ENCODE peak calls at places on chromosomes 1 and 21, in nine cellular contexts. L is left ventricle myocardium inferior; P is stimulated activated CD4-positive, alpha-beta T cell treated with anti-CD3 and anti-CD28 coated beads, Interleukin-1b, Interleukin-23, amount 100 ng/mL, for 4 hours; G is stimulated activated CD8-positive, alpha-beta memory T cell treated with anti-CD3 and anti-CD28 coated beads, Interleukin-4, amount 100 ng/mL, for 4 hours; I is activated gamma-delta T cell treated with Interleukin-2 at 50 U/mL for 16 hours; O is fibroblast of pulmonary artery; V is kidney epithelial cell; T is neural progenitor cell; F is AG08395. B is an unnamed sample.

GRCh38 chr1:31315902-31316301 is 19.1 kb downstream of the ZCCHC17 start:
- DNase-seq in L (no peak), P (no peak), G (no peak), I (no peak), O (no peak), V (no peak), T (no peak), F (no peak), B (no peak)

GRCh38 chr1:78333426-78334012 is 157.3 kb upstream of the PTGFR start:
- DNase-seq in L (no peak), P (no peak), G (no peak), I (no peak), O (peak), V (no peak), T (peak), F (no peak), B (no peak)

GRCh38 chr1:210332719-210333398 is 4.2 kb downstream of the HHAT start:
- DNase-seq in L (no peak), P (no peak), G (no peak), I (peak), O (no peak), V (no peak), T (no peak), F (no peak), B (no peak)

GRCh38 chr1:94026869-94027388 is 94.0 kb downstream of the ABCA4 start:
- DNase-seq in L (no peak), P (no peak), G (no peak), I (no peak), O (no peak), V (no peak), T (no peak), F (no peak), B (no peak)

GRCh38 chr1:23964790-23965740 is 5.4 kb downstream of the PNRC2 start:
- DNase-seq in L (no peak), P (no peak), G (no peak), I (no peak), O (peak), V (no peak), T (no peak), F (no peak), B (no peak)

GRCh38 chr1:38923607-38924006 is 18.0 kb downstream of the RHBDL2 start:
- DNase-seq in L (no peak), P (no peak), G (no peak), I (no peak), O (no peak), V (no peak), T (no peak), F (no peak), B (no peak)

GRCh38 chr1:81452693-81453344 is 347.9 kb upstream of the ADGRL2 start:
- DNase-seq in L (no peak), P (no peak), G (no peak), I (no peak), O (no peak), V (peak), T (no peak), F (no peak), B (no peak)

GRCh38 chr1:230517786-230518185 is 91.7 kb upstream of the PGBD5 start:
- DNase-seq in L (no peak), P (no peak), G (no peak), I (no peak), O (no peak), V (no peak), T (peak), F (no peak), B (peak)

GRCh38 chr21:45265721-45266517 is 21.8 kb downstream of the POFUT2 start:
- DNase-seq in L (no peak), P (no peak), G (no peak), I (no peak), O (no peak), V (no peak), T (no peak), F (no peak), B (no peak)

GRCh38 chr1:199728345-199728744 is 299.2 kb upstream of the NR5A2 start:
- DNase-seq in L (no peak), P (no peak), G (no peak), I (no peak), O (no peak), V (no peak), T (no peak), F (no peak), B (no peak)

GRCh38 chr1:31991202-31991601 is 22.5 kb upstream of the KHDRBS1 start:
- DNase-seq in L (no peak), P (no peak), G (no peak), I (no peak), O (no peak), V (no peak), T (no peak), F (no peak), B (no peak)

GRCh38 chr1:241527146-241527545 is 5.0 kb upstream of the KMO start:
- DNase-seq in L (no peak), P (no peak), G (no peak), I (no peak), O (no peak), V (no peak), T (no peak), F (no peak), B (no peak)

GRCh38 chr1:245434285-245434684 is 279.5 kb downstream of the KIF26B start:
- DNase-seq in L (no peak), P (no peak), G (no peak), I (no peak), O (no peak), V (no peak), T (no peak), F (no peak), B (no peak)

GRCh38 chr21:43609501-43610340 is 49.6 kb downstream of the HSF2BP start:
- DNase-seq in L (no peak), P (no peak), G (no peak), I (no peak), O (peak), V (peak), T (no peak), F (no peak), B (peak)

GRCh38 chr1:7450772-7451171 is 320.3 kb upstream of the VAMP3 start:
- DNase-seq in L (no peak), P (no peak), G (no peak), I (no peak), O (no peak), V (no peak), T (no peak), F (no peak), B (no peak)

GRCh38 chr21:44456915-44457736 is 1.8 kb downstream of the LRRC3 start:
- DNase-seq in L (no peak), P (no peak), G (no peak), I (no peak), O (no peak), V (no peak), T (no peak), F (no peak), B (no peak)

GRCh38 chr1:151825811-151826660 is 5.6 kb downstream of the RORC start:
- DNase-seq in L (no peak), P (no peak), G (no peak), I (no peak), O (no peak), V (no peak), T (peak), F (no peak), B (no peak)

GRCh38 chr1:48760889-48761288 is 15.8 kb downstream of the BEND5 start:
- DNase-seq in L (no peak), P (no peak), G (no peak), I (no peak), O (no peak), V (no peak), T (no peak), F (peak), B (no peak)

GRCh38 chr21:33820371-33820770 is 95.2 kb downstream of the ATP5PO start:
- DNase-seq in L (no peak), P (no peak), G (no peak), I (no peak), O (no peak), V (no peak), T (no peak), F (no peak), B (no peak)

GRCh38 chr1:61641578-61642336 is 83.2 kb downstream of the TM2D1 start:
- DNase-seq in L (peak), P (peak), G (peak), I (peak), O (peak), V (no peak), T (peak), F (peak), B (no peak)

GRCh38 chr1:105467549-105467948 is 1588.9 kb upstream of the PRMT6 start:
- DNase-seq in L (no peak), P (no peak), G (no peak), I (no peak), O (no peak), V (no peak), T (no peak), F (no peak), B (no peak)

GRCh38 chr1:66439028-66439427 is 94.9 kb upstream of the SGIP1 start:
- DNase-seq in L (no peak), P (no peak), G (no peak), I (no peak), O (peak), V (no peak), T (no peak), F (no peak), B (no peak)

GRCh38 chr1:181111559-181111958 is 23.1 kb downstream of the IER5 start:
- DNase-seq in L (no peak), P (no peak), G (no peak), I (no peak), O (no peak), V (no peak), T (no peak), F (no peak), B (no peak)

GRCh38 chr1:27144920-27145661 is 9.8 kb downstream of the SLC9A1 start:
- DNase-seq in L (no peak), P (no peak), G (no peak), I (no peak), O (peak), V (no peak), T (no peak), F (peak), B (no peak)